ENCODE peak calls at places on chromosome 13, in seven cellular contexts. D is adipocyte; E is tibial artery; C is testis; U is CD8-positive, alpha-beta T cell; Y is body of pancreas; V is Peyer's patch. S is an unnamed sample.

GRCh38 chr13:67383358-67383757 is 153.2 kb upstream of the PCDH9 start:
- DNase-seq in D (peak; percentile 52), E (no peak), C (no peak), U (no peak), Y (no peak), V (no peak), S (no peak)

GRCh38 chr13:100644328-100644727 is 30.3 kb downstream of the TMTC4 start:
- DNase-seq in D (no peak), E (no peak), C (no peak), U (no peak), Y (no peak), V (no peak), S (no peak)

GRCh38 chr13:74136089-74136658 is 2.0 kb upstream of the KLF12 start:
- DNase-seq in D (peak; percentile 70), E (peak; percentile 26), C (peak; percentile 25), U (no peak), Y (no peak), V (peak; percentile 54), S (peak; percentile 43)

GRCh38 chr13:94617389-94618000 is 15.8 kb downstream of the GPR180 start:
- DNase-seq in D (peak; percentile 61), E (no peak), C (no peak), U (no peak), Y (no peak), V (no peak), S (no peak)

GRCh38 chr13:96575423-96576320 is 418.6 kb downstream of the OXGR1 start:
- DNase-seq in D (peak; percentile 2), E (no peak), C (no peak), U (no peak), Y (no peak), V (no peak), S (no peak)

GRCh38 chr13:74132152-74132767 is 1.9 kb downstream of the KLF12 start:
- DNase-seq in D (peak; percentile 51), E (no peak), C (no peak), U (no peak), Y (no peak), V (no peak), S (peak; percentile 28)

GRCh38 chr13:110819203-110820014 is 95.5 kb downstream of the ANKRD10 start:
- DNase-seq in D (peak; percentile 86), E (peak; percentile 76), C (peak; percentile 88), U (peak; percentile 67), Y (peak; percentile 79), V (peak; percentile 86), S (peak; percentile 78)

GRCh38 chr13:112903606-112904195 is 65.3 kb upstream of the MCF2L start:
- DNase-seq in D (no peak), E (no peak), C (no peak), U (no peak), Y (no peak), V (peak; percentile 35), S (no peak)

GRCh38 chr13:73158851-73159250 is 100.0 kb downstream of the KLF5 start:
- DNase-seq in D (peak; percentile 46), E (no peak), C (no peak), U (no peak), Y (no peak), V (no peak), S (no peak)

GRCh38 chr13:42076309-42076713 is 27.9 kb downstream of the DGKH start:
- DNase-seq in D (no peak), E (no peak), C (no peak), U (no peak), Y (no peak), V (no peak), S (no peak)

GRCh38 chr13:78497702-78498319 is 105.5 kb downstream of the POU4F1 start:
- DNase-seq in D (no peak), E (no peak), C (no peak), U (no peak), Y (no peak), V (no peak), S (no peak)

GRCh38 chr13:59261928-59262488 is 901.7 kb downstream of the DIAPH3 start:
- DNase-seq in D (no peak), E (no peak), C (peak; percentile 18), U (no peak), Y (no peak), V (no peak), S (no peak)

GRCh38 chr13:111210488-111210887 is 95.4 kb downstream of the ARHGEF7 start:
- DNase-seq in D (peak; percentile 88), E (no peak), C (peak; percentile 42), U (no peak), Y (no peak), V (no peak), S (no peak)

GRCh38 chr13:90591927-90592268 is 755.6 kb upstream of the MIR17HG start:
- DNase-seq in D (no peak), E (no peak), C (no peak), U (no peak), Y (no peak), V (no peak), S (no peak)

GRCh38 chr13:94079876-94080275 is 399.6 kb downstream of the DCT start:
- DNase-seq in D (peak; percentile 77), E (no peak), C (no peak), U (no peak), Y (no peak), V (no peak), S (no peak)

GRCh38 chr13:49858183-49858856 is 65.8 kb upstream of the KPNA3 start:
- DNase-seq in D (peak; percentile 93), E (no peak), C (no peak), U (no peak), Y (peak; percentile 36), V (no peak), S (no peak)

GRCh38 chr13:33271759-33272158 is 13.8 kb downstream of the STARD13 start:
- DNase-seq in D (no peak), E (no peak), C (no peak), U (no peak), Y (no peak), V (no peak), S (no peak)

GRCh38 chr13:106986033-106986484 is 418.1 kb upstream of the ARGLU1 start:
- DNase-seq in D (peak; percentile 38), E (no peak), C (no peak), U (no peak), Y (no peak), V (no peak), S (no peak)

GRCh38 chr13:103883152-103883551 is 816.9 kb upstream of the SLC10A2 start:
- DNase-seq in D (peak; percentile 96), E (peak; percentile 74), C (peak; percentile 89), U (no peak), Y (peak; percentile 82), V (peak; percentile 59), S (peak; percentile 61)

GRCh38 chr13:75079226-75079625 is 402.7 kb downstream of the TBC1D4 start:
- DNase-seq in D (no peak), E (no peak), C (no peak), U (no peak), Y (no peak), V (no peak), S (no peak)

GRCh38 chr13:97749174-97749573 is 204.3 kb upstream of the IPO5 start:
- DNase-seq in D (no peak), E (no peak), C (peak; percentile 25), U (no peak), Y (no peak), V (no peak), S (no peak)

GRCh38 chr13:32726374-32727037 is 140.3 kb downstream of the PDS5B start:
- DNase-seq in D (no peak), E (no peak), C (no peak), U (no peak), Y (no peak), V (no peak), S (no peak)

GRCh38 chr13:33016414-33017409 is at the start of gene KL:
- DNase-seq in D (peak; percentile 10), E (peak; percentile 29), C (peak; percentile 16), U (no peak), Y (peak; percentile 17), V (peak; percentile 65), S (peak; percentile 61)

GRCh38 chr13:52459668-52460067 is 4.4 kb downstream of the CKAP2 start:
- DNase-seq in D (no peak), E (no peak), C (no peak), U (no peak), Y (no peak), V (no peak), S (no peak)

GRCh38 chr13:49326222-49326917 is 78.6 kb downstream of the CDADC1 start:
- DNase-seq in D (no peak), E (no peak), C (peak; percentile 50), U (no peak), Y (no peak), V (no peak), S (no peak)

GRCh38 chr13:29991343-29991742 is 140.9 kb upstream of the UBL3 start:
- DNase-seq in D (peak; percentile 50), E (no peak), C (no peak), U (no peak), Y (no peak), V (no peak), S (no peak)

GRCh38 chr13:24074687-24075086 is 85.8 kb upstream of the SPATA13 start:
- DNase-seq in D (no peak), E (peak; percentile 51), C (no peak), U (no peak), Y (peak; percentile 62), V (no peak), S (no peak)

GRCh38 chr13:113860579-113861432 is 3.1 kb downstream of the GAS6 start:
- DNase-seq in D (peak; percentile 19), E (no peak), C (peak; percentile 83), U (no peak), Y (peak; percentile 56), V (peak; percentile 87), S (peak; percentile 88)

GRCh38 chr13:79547211-79547610 is 66.3 kb downstream of the NDFIP2 start:
- DNase-seq in D (no peak), E (no peak), C (no peak), U (no peak), Y (no peak), V (no peak), S (no peak)
- H3K4me1 ChIP-seq in D (peaks cover 10% of the 10 kb centered on the region), E (no peaks in the 10 kb centered on the region), C (no peaks in the 10 kb centered on the region), U (no peaks in the 10 kb centered on the region), Y (peaks cover 29% of the 10 kb centered on the region), V (no peaks in the 10 kb centered on the region), S (no peaks in the 10 kb centered on the region)

GRCh38 chr13:22940736-22941135 is 240.0 kb upstream of the SGCG start:
- DNase-seq in D (no peak), E (no peak), C (no peak), U (no peak), Y (no peak), V (no peak), S (no peak)
- H3K4me3 ChIP-seq in D (no peak overlapping the region), E (no peak overlapping the region), C (no peak overlapping the region), U (no peak overlapping the region), Y (no peak overlapping the region), V (no peak overlapping the region), S (no peak overlapping the region)

DNA sequence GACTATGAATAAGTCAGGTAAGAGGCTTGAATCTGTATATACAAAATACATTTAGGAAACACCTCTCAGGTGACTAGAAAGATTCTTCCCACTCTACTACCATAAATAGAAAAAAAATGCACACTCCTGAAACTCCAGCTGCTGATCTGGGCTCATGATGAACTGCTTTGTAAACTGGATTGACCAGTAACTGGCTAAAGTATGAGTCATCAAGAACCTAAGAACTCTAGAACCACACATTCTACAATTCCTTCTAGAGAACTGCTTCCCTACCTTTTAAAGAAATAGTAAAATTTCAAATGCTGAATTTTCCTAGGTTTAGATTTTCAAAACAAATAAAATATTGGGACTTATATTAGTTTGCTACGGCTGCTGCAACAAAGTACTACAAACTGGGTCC is 55.2 kb downstream of the ELF1 start:
- DNase-seq in D (no peak), E (no peak), C (no peak), U (no peak), Y (no peak), V (no peak), S (no peak)
- H3K4me1 ChIP-seq in D (peaks cover 38% of the 10 kb centered on the region), E (no peaks in the 10 kb centered on the region), C (no peaks in the 10 kb centered on the region), U (peaks cover 85% of the 10 kb centered on the region), Y (peaks cover 57% of the 10 kb centered on the region), V (no peaks in the 10 kb centered on the region), S (peaks cover 23% of the 10 kb centered on the region)

GRCh38 chr13:64428196-64428595 is 2801.9 kb downstream of the PCDH9 start:
- DNase-seq in D (peak; percentile 45), E (no peak), C (no peak), U (no peak), Y (no peak), V (no peak), S (no peak)

GRCh38 chr13:64429691-64430090 is 2800.4 kb downstream of the PCDH9 start:
- DNase-seq in D (no peak), E (no peak), C (no peak), U (no peak), Y (no peak), V (no peak), S (no peak)
- H3K4me3 ChIP-seq in D (no peak overlapping the region), E (no peak overlapping the region), C (no peak overlapping the region), U (no peak overlapping the region), Y (no peak overlapping the region), V (no peak overlapping the region), S (no peak overlapping the region)